ENCODE peak calls at places on chromosomes 5 and 9, in six cellular contexts. T is fibroblast of lung, B is right lobe of liver, M is body of pancreas, W is DND-41, U is uterus. V is an unnamed sample.

GRCh38 chr5:178313316-178313715 is 80.7 kb upstream of the PHYKPL start:
- DNase-seq in W (no peak), M (no peak), T (no peak), U (no peak), B (peak; percentile 43), V (peak; percentile 30)

GRCh38 chr9:124420991-124421543 is 5.8 kb upstream of the PSMB7 start:
- DNase-seq in T (no peak), B (no peak), U (no peak), W (no peak), M (no peak), V (no peak)

GRCh38 chr5:79785983-79786382 is 96.3 kb downstream of the CMYA5 start:
- DNase-seq in B (no peak), W (no peak), M (no peak), T (no peak), U (no peak), V (no peak)

GRCh38 chr5:95417971-95418370 is 26.8 kb downstream of the FAM81B start:
- DNase-seq in U (no peak), M (no peak), T (peak; percentile 24), W (no peak), B (no peak), V (no peak)

GRCh38 chr5:116032094-116032517 is at the start of gene ARL14EPL:
- DNase-seq in M (peak; percentile 31), B (no peak), W (no peak), U (no peak), T (peak; percentile 91), V (no peak)

GRCh38 chr9:134367796-134368490 is 41.7 kb downstream of the RXRA start:
- DNase-seq in U (no peak), B (no peak), T (no peak), W (no peak), M (peak; percentile 63), V (no peak)

GRCh38 chr9:6443661-6444060 is 30.7 kb downstream of the UHRF2 start:
- DNase-seq in W (no peak), T (peak; percentile 28), B (no peak), U (no peak), M (no peak), V (no peak)

GRCh38 chr5:11491658-11492057 is 412.6 kb downstream of the CTNND2 start:
- DNase-seq in T (no peak), B (no peak), U (no peak), W (no peak), M (no peak), V (no peak)

GRCh38 chr9:101119206-101119819 is 90.8 kb downstream of the PLPPR1 start:
- DNase-seq in M (peak; percentile 68), W (peak; percentile 20), B (peak; percentile 73), T (peak; percentile 3), U (no peak), V (peak; percentile 79)

GRCh38 chr9:28810375-28811075 is 1237.2 kb upstream of the C9orf72 start:
- DNase-seq in M (no peak), U (no peak), W (no peak), T (peak; percentile 39), B (no peak), V (no peak)

GRCh38 chr9:90774682-90775081 is 26.9 kb upstream of the SYK start:
- DNase-seq in U (no peak), M (no peak), W (no peak), B (no peak), T (no peak), V (no peak)
- TF ChIP-seq CTCF in U (no peak), M (no peak), W (no peak), B (no peak), T (no peak), V (no peak)

DNA sequence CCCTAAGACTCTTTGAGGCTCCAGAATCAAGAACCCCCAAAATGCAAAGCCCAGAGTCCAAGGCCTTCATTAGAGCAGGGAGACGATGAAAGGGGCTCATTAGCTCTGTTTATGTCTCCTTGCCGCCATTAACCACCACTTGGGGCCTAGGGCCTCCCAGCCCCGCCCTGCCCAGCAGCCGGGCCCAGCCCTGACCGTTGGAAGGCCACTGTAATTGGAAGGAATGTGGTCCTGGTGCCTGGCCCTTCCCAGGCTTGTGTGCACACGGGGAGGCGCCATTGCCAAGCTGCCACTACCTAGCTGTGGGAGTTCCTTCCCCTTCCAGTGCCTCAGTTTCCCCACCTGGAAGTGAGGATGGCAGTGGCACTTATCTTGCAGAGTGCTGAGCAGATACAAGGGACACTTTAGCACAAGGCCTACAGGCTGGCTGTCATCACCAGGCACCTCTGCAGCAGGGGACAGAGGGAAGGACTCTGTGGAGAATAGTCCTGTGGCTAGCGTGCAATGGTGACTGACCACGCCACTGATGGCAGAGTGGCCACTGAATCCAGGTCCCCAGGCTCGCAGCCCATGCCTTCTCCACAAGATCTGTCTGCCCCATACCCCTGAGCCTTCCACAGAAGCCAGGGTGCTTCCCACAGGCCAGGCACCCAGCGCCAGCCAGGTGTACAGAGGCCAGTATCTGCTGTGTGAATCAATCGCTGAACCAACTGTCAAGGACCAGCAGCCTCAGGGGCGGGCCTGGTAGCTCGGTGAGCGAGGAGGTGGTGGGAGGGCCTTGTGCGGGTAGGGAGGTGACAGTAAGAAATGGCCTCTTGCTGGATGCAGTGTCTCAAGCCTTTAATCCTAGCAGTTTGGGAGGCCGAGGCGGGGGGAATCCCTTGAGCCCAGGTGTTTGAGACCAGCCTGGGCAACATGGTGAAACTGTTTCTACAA is 20.8 kb downstream of the GBGT1 start:
- DNase-seq in M (no peak), B (no peak), U (no peak), T (no peak), W (no peak), V (peak; percentile 72)
- H3K4me1 ChIP-seq in M (peaks cover 73% of the 10 kb centered on the region), B (no peaks in the 10 kb centered on the region), U (peaks cover 4% of the 10 kb centered on the region), T (peaks cover 9% of the 10 kb centered on the region), W (peaks cover 35% of the 10 kb centered on the region), V (peaks cover 80% of the 10 kb centered on the region)

GRCh38 chr5:149711338-149711737 is 18.8 kb upstream of the PPARGC1B start:
- DNase-seq in B (no peak), M (no peak), U (no peak), W (no peak), T (no peak), V (no peak)

GRCh38 chr5:149710575-149710974 is 19.5 kb upstream of the PPARGC1B start:
- DNase-seq in B (no peak), T (no peak), W (no peak), M (no peak), U (no peak), V (no peak)

GRCh38 chr5:149706158-149706557 is 24.0 kb upstream of the PPARGC1B start:
- DNase-seq in W (no peak), B (no peak), M (no peak), T (no peak), U (no peak), V (no peak)

GRCh38 chr5:149707097-149707496 is 23.0 kb upstream of the PPARGC1B start:
- DNase-seq in B (no peak), U (no peak), M (no peak), T (no peak), W (no peak), V (no peak)

GRCh38 chr5:149708981-149709594 is 21.0 kb upstream of the PPARGC1B start:
- DNase-seq in B (no peak), W (no peak), U (no peak), M (no peak), T (no peak), V (no peak)
- TF ChIP-seq CTCF in B (no peak), W (no peak), U (no peak), M (no peak), T (no peak), V (no peak)

DNA sequence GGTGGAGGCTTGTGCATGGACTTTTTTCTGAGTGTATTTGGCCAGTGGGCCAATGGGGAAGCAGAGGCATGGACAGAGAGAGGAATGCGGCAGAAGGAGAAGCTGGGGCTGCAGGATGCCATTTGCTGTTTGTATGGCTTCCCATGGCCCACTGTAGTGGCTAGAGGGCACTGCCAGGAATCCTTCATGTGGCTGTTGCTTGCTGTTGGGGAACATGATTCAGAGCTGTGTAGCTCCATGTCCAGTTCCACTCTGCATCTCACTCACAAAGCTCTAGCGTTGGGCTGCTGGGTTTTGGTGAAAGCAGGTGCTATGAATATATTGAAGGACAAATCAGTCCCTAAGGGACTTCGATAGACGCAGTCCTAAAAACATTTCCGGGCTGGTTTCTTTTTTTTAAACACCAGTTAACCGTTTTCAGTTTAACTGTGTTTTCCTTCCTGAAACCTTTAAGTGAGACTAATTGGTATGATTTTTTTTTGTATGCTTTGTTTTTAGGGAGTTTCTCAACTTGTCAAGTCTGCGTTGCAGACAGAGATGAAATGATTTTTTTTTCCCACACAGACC is 51.3 kb downstream of the SLC22A5 start:
- DNase-seq in B (no peak), M (peak; percentile 22), U (no peak), W (peak; percentile 79), T (no peak), V (no peak)
- H3K4me1 ChIP-seq in B (peaks cover 13% of the 10 kb centered on the region), M (peaks cover 75% of the 10 kb centered on the region), U (peaks cover 9% of the 10 kb centered on the region), W (peaks cover 100% of the 10 kb centered on the region), T (peaks cover 49% of the 10 kb centered on the region), V (peaks cover 85% of the 10 kb centered on the region)